ENCODE peak calls at places on chromosomes 4 and X, in four cellular contexts. M, U, S and L are unnamed samples.

GRCh38 chrX:134938682-134939081 is 52.1 kb upstream of the SMIM10 start:
- DNase-seq in U (no peak), S (no peak), M (no peak), L (no peak)

GRCh38 chr4:53932784-53933183 is 131.6 kb downstream of the CHIC2 start:
- DNase-seq in S (no peak), U (no peak), M (no peak), L (no peak)

GRCh38 chr4:167428172-167428571 is 193.9 kb upstream of the SPOCK3 start:
- DNase-seq in U (no peak), M (no peak), S (no peak), L (no peak)

GRCh38 chrX:118974908-118975671 is 672 bp downstream of the LONRF3 start:
- DNase-seq in U (no peak), S (peak), M (peak), L (no peak)

GRCh38 chr4:93791570-93792195 is 36.9 kb upstream of the ATOH1 start:
- DNase-seq in U (peak), M (peak), S (peak), L (peak)

GRCh38 chr4:139603576-139604387 is 47.8 kb upstream of the SETD7 start:
- DNase-seq in S (peak), M (peak), U (peak), L (peak)

GRCh38 chr4:86557526-86557925 is 36.6 kb upstream of the PTPN13 start:
- DNase-seq in U (no peak), S (no peak), M (no peak), L (no peak)

GRCh38 chr4:148563684-148564083 is 121.5 kb upstream of the NR3C2 start:
- DNase-seq in M (no peak), U (no peak), S (no peak), L (no peak)

GRCh38 chr4:65538571-65538970 is 131.7 kb downstream of the EPHA5 start:
- DNase-seq in U (peak), M (no peak), S (no peak), L (peak)

GRCh38 chr4:40325406-40326019 is 9.6 kb upstream of the CHRNA9 start:
- DNase-seq in M (peak), S (no peak), U (peak), L (no peak)

GRCh38 chr4:74451214-74451661 is 6.3 kb downstream of the AREG start:
- DNase-seq in M (no peak), S (no peak), U (peak), L (peak)

GRCh38 chr4:6114601-6115000 is 85.7 kb downstream of the JAKMIP1 start:
- DNase-seq in M (no peak), S (no peak), U (no peak), L (no peak)

GRCh38 chrX:152886716-152887115 is 11.2 kb upstream of the ZNF185 start:
- DNase-seq in M (no peak), U (no peak), S (no peak), L (no peak)

GRCh38 chr4:5238106-5238505 is 186.8 kb downstream of the STK32B start:
- DNase-seq in M (no peak), S (no peak), U (no peak), L (no peak)

GRCh38 chr4:89829470-89830138 is 7.4 kb downstream of the SNCA start:
- DNase-seq in M (peak), S (no peak), U (peak), L (no peak)

GRCh38 chr4:94486372-94486801 is 34.6 kb downstream of the PDLIM5 start:
- DNase-seq in M (no peak), S (no peak), U (peak), L (peak)

GRCh38 chr4:8549352-8549931 is 30.8 kb upstream of the GPR78 start:
- DNase-seq in M (no peak), S (no peak), U (no peak), L (no peak)